ENCODE peak calls at places on chromosomes 2 and 18, in seven cellular contexts. R is astrocyte of the spinal cord, L is stomach, Q is OCI-LY7, J is ascending aorta, M is AG10803, X is AG04449. W is an unnamed sample.

GRCh38 chr2:39188958-39189499 is 54.7 kb downstream of the CDKL4 start:
- DNase-seq in R (no peak), L (no peak), Q (no peak), J (no peak), M (no peak), X (no peak), W (no peak)

GRCh38 chr2:151381266-151381665 is 23.9 kb downstream of the TNFAIP6 start:
- DNase-seq in R (peak), L (no peak), Q (no peak), J (no peak), M (peak), X (no peak), W (no peak)

GRCh38 chr2:23954325-23955014 is 14.2 kb downstream of the UBXN2A start:
- DNase-seq in R (no peak), L (no peak), Q (no peak), J (no peak), M (peak), X (no peak), W (no peak)

GRCh38 chr2:158841839-158842238 is 46.7 kb downstream of the DAPL1 start:
- DNase-seq in R (peak), L (no peak), Q (no peak), J (no peak), M (peak), X (no peak), W (no peak)

GRCh38 chr2:22450831-22451230 is 934.1 kb upstream of the KLHL29 start:
- DNase-seq in R (no peak), L (no peak), Q (no peak), J (no peak), M (no peak), X (no peak), W (no peak)

GRCh38 chr2:42905341-42906114 is 113.1 kb upstream of the HAAO start:
- DNase-seq in R (peak), L (no peak), Q (no peak), J (no peak), M (peak), X (no peak), W (no peak)

GRCh38 chr2:111705711-111706323 is 178.2 kb downstream of the ANAPC1 start:
- DNase-seq in R (peak), L (no peak), Q (peak), J (no peak), M (peak), X (no peak), W (peak)

GRCh38 chr2:16537347-16537746 is 128.3 kb downstream of the CYRIA start:
- DNase-seq in R (peak), L (no peak), Q (no peak), J (no peak), M (no peak), X (no peak), W (no peak)

GRCh38 chr2:237452846-237453245 is 34.2 kb upstream of the MLPH start:
- DNase-seq in R (no peak), L (no peak), Q (no peak), J (no peak), M (no peak), X (peak), W (no peak)

GRCh38 chr2:237450583-237450982 is 36.5 kb upstream of the MLPH start:
- DNase-seq in R (no peak), L (no peak), Q (no peak), J (no peak), M (no peak), X (no peak), W (no peak)

GRCh38 chr2:237453671-237454070 is 33.4 kb upstream of the MLPH start:
- DNase-seq in R (no peak), L (no peak), Q (no peak), J (no peak), M (no peak), X (no peak), W (no peak)

GRCh38 chr2:237450108-237450507 is 36.1 kb upstream of the COL6A3 start:
- DNase-seq in R (no peak), L (no peak), Q (no peak), J (no peak), M (no peak), X (no peak), W (no peak)

GRCh38 chr2:237451582-237452469 is 35.2 kb upstream of the MLPH start:
- DNase-seq in R (no peak), L (no peak), Q (no peak), J (no peak), M (peak), X (no peak), W (no peak)
- TF ChIP-seq CTCF in R (peak), L (no peak), Q (no peak), J (no peak), M (peak), X (peak), W (no peak)

DNA sequence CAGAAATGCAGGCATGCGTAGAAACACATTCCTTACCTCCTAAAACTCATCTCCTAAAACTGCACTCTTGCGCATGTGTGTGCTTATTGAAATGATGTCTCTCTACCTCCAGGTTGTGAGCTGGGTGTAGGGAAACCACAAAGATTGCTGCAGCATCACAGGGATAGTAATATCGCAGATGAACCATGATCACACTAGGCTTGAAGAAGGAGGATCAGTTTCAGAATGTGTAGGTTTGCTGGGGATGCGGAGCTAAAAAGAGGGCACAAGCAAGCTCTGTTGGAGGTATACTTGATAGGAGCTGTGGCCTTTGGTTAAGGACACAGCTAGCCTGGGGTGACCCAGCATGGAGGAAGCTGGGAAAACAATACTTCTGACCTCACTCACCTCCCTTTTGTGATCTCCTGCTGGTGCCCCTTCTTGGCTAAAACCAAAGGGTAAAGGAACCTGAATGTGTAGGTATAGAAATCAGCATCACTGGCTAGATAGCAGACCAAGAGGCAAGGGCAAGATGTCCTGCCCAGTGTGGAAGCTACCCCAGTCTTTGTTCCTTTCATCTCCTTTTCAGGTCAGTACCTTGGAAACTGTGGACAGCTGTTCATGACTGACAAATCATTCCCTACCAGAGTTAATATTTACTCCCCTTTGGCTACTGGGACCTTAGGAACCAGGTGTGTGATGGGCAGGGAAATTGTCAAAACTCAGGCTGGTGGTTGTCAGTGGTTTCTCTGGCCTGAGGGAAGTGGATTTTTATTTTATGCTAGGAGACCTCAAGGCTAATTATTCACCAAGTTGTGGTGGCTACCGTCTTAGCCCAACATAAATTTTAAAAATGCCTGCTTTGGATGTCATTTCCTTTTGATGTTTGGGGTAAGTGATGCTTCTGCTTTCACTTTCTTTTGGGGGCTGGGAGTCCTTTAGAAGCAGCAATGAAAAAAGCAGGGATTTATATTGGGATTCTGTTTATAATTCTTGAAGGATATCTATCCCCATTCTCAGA is 119.0 kb downstream of the SETBP1 start:
- DNase-seq in R (no peak), L (no peak), Q (peak), J (no peak), M (no peak), X (no peak), W (no peak)
- H3K4me3 ChIP-seq in R (no peak), L (no peak), Q (peak), J (no peak), M (no peak), X (no peak), W (no peak)

GRCh38 chr2:164620873-164621760 is at the start of gene GRB14:
- DNase-seq in R (peak), L (peak), Q (no peak), J (no peak), M (peak), X (no peak), W (no peak)
- TF ChIP-seq CTCF in R (no peak), L (no peak), Q (no peak), J (no peak), M (no peak), X (no peak), W (no peak)

GRCh38 chr2:3461781-3462492 is 57.4 kb downstream of the ADI1 start:
- DNase-seq in R (peak), L (no peak), Q (peak), J (no peak), M (peak), X (no peak), W (peak)
- H3K4me3 ChIP-seq in R (no peak), L (no peak), Q (peak), J (peak), M (peak), X (no peak), W (no peak)

W was measured in HL-60.